ENCODE peak calls at places on chromosomes 11 and 22, in nine cellular contexts. F is NCI-H1092 treated with DMSO at 0.1 percent for 48 hours; H is gastrocnemius medialis; L is transverse colon; X is HFFc6; Q is GM10248; A is Caki2; J is HT-29; I is activated effector memory CD4-positive, alpha-beta T cell treated with Interleukin-2 at 50 U/mL for 16 hours. U is an unnamed sample.

GRCh38 chr11:79237676-79238075 is 203.2 kb downstream of the TENM4 start:
- DNase-seq in L (no peak), J (no peak), Q (no peak), I (no peak), F (no peak), X (peak; percentile 73), A (no peak), H (no peak), U (no peak)

GRCh38 chr11:123478352-123478986 is 48.4 kb downstream of the GRAMD1B start:
- DNase-seq in J (peak; percentile 85), H (peak; percentile 36), Q (peak; percentile 53), X (peak; percentile 82), I (peak; percentile 8), F (peak; percentile 94), L (peak; percentile 42), A (peak; percentile 59), U (peak; percentile 74)

GRCh38 chr11:116335078-116335477 is 437.7 kb downstream of the BUD13 start:
- DNase-seq in H (no peak), F (no peak), Q (no peak), J (no peak), L (no peak), X (no peak), A (no peak), I (no peak), U (no peak)

GRCh38 chr11:68584097-68584496 is 100.2 kb upstream of the GAL start:
- DNase-seq in I (peak; percentile 18), J (peak; percentile 62), H (peak; percentile 36), L (peak; percentile 40), F (no peak), Q (peak; percentile 53), X (no peak), A (no peak), U (peak; percentile 57)

GRCh38 chr11:73464347-73464746 is 88.1 kb downstream of the RELT start:
- DNase-seq in A (no peak), I (no peak), L (no peak), H (no peak), X (no peak), F (no peak), Q (no peak), J (no peak), U (no peak)

GRCh38 chr11:63764712-63765631 is 3.6 kb downstream of the ZFTA start:
- DNase-seq in Q (no peak), F (no peak), X (no peak), J (peak; percentile 88), A (no peak), I (no peak), H (no peak), L (peak; percentile 68), U (no peak)

GRCh38 chr11:102613455-102613854 is 11.7 kb downstream of the MMP20 start:
- DNase-seq in J (no peak), H (no peak), Q (no peak), I (no peak), F (no peak), L (no peak), A (no peak), X (no peak), U (no peak)

GRCh38 chr22:29985912-29986311 is 94.4 kb upstream of the HORMAD2 start:
- DNase-seq in Q (no peak), F (no peak), H (no peak), L (no peak), J (no peak), I (no peak), X (no peak), A (no peak), U (no peak)

GRCh38 chr11:34501500-34501899 is 12.1 kb downstream of the ELF5 start:
- DNase-seq in X (peak; percentile 73), A (no peak), J (no peak), H (peak; percentile 25), F (no peak), Q (no peak), L (no peak), I (no peak), U (peak; percentile 91)

GRCh38 chr11:110747531-110747930 is 35.3 kb upstream of the ARHGAP20 start:
- DNase-seq in F (no peak), A (no peak), J (no peak), L (no peak), I (no peak), H (no peak), X (no peak), Q (no peak), U (no peak)

GRCh38 chr22:30881361-30882180 is 87.0 kb downstream of the MORC2 start:
- DNase-seq in Q (no peak), H (no peak), X (no peak), A (no peak), F (no peak), I (no peak), J (no peak), L (no peak), U (no peak)

GRCh38 chr22:38923463-38924196 is 33.8 kb upstream of the APOBEC3A start:
- DNase-seq in Q (no peak), A (peak; percentile 97), F (no peak), H (peak; percentile 81), I (no peak), X (peak; percentile 59), L (peak; percentile 77), J (peak; percentile 74), U (peak; percentile 95)

GRCh38 chr11:15714641-15715399 is 600.1 kb downstream of the INSC start:
- DNase-seq in F (peak; percentile 98), L (no peak), Q (no peak), X (no peak), H (no peak), J (no peak), A (no peak), I (no peak), U (no peak)

GRCh38 chr22:27340047-27340446 is 461.5 kb downstream of the MN1 start:
- DNase-seq in J (no peak), F (no peak), Q (no peak), L (no peak), A (no peak), I (no peak), H (no peak), X (no peak), U (no peak)

GRCh38 chr22:43272301-43272700 is 70.9 kb downstream of the SCUBE1 start:
- DNase-seq in A (no peak), I (no peak), X (peak; percentile 9), F (no peak), J (no peak), L (no peak), Q (no peak), H (no peak), U (no peak)

GRCh38 chr11:133443361-133443760 is 88.9 kb downstream of the OPCML start:
- DNase-seq in X (no peak), L (no peak), J (no peak), F (no peak), Q (no peak), I (no peak), A (no peak), H (no peak), U (no peak)

GRCh38 chr11:6438979-6439571 is 1.7 kb downstream of the HPX start:
- DNase-seq in J (peak; percentile 83), L (peak; percentile 62), I (no peak), X (peak; percentile 55), H (peak; percentile 29), F (peak; percentile 55), A (peak; percentile 32), Q (no peak), U (peak; percentile 63)

GRCh38 chr11:92269841-92270240 is 45.2 kb downstream of the FAT3 start:
- DNase-seq in J (no peak), X (no peak), H (no peak), L (no peak), Q (no peak), F (no peak), A (no peak), I (no peak), U (no peak)

GRCh38 chr11:121293276-121293569 is 652 bp downstream of the SC5D start:
- DNase-seq in J (no peak), H (no peak), L (no peak), X (peak; percentile 13), I (no peak), Q (no peak), F (no peak), A (no peak), U (no peak)

GRCh38 chr11:1829039-1829820 is 5.6 kb upstream of the SYT8 start:
- DNase-seq in F (no peak), L (no peak), H (no peak), A (peak; percentile 58), Q (no peak), J (peak; percentile 73), I (no peak), X (peak; percentile 58), U (peak; percentile 78)

GRCh38 chr22:46774456-46775363 is 12.3 kb downstream of the TBC1D22A start:
- DNase-seq in X (no peak), F (no peak), A (no peak), L (no peak), J (peak; percentile 12), Q (peak; percentile 51), H (no peak), I (peak; percentile 26), U (no peak)

GRCh38 chr11:36558511-36559413 is 9.0 kb upstream of the RAG1 start:
- DNase-seq in X (no peak), H (no peak), I (no peak), F (no peak), L (no peak), A (no peak), J (no peak), Q (peak; percentile 35), U (no peak)

GRCh38 chr11:503179-503981 is 3.7 kb downstream of the RNH1 start:
- DNase-seq in I (no peak), A (no peak), X (no peak), J (no peak), L (peak; percentile 54), F (no peak), H (peak; percentile 71), Q (peak; percentile 69), U (no peak)

GRCh38 chr11:134957540-134958335 is 545.7 kb upstream of the B3GAT1 start:
- DNase-seq in Q (no peak), X (no peak), H (no peak), J (no peak), I (no peak), F (no peak), L (no peak), A (no peak), U (no peak)

GRCh38 chr11:57793711-57794110 is 32.1 kb downstream of the CTNND1 start:
- DNase-seq in H (no peak), J (no peak), F (no peak), I (no peak), L (no peak), X (no peak), A (no peak), Q (no peak), U (no peak)

GRCh38 chr11:58301576-58301975 is 33.5 kb upstream of the OR10W1 start:
- DNase-seq in F (no peak), L (no peak), A (no peak), H (no peak), X (peak; percentile 95), J (no peak), I (no peak), Q (no peak), U (no peak)

GRCh38 chr11:96112192-96113099 is 188.5 kb upstream of the MTMR2 start:
- DNase-seq in A (no peak), Q (peak; percentile 60), L (no peak), X (no peak), H (no peak), I (no peak), F (no peak), J (peak; percentile 49), U (no peak)

GRCh38 chr11:119910056-119910455 is 181.1 kb upstream of the NECTIN1 start:
- DNase-seq in L (peak; percentile 74), J (no peak), A (no peak), Q (no peak), X (no peak), H (no peak), F (no peak), I (no peak), U (no peak)

GRCh38 chr11:12239396-12240298 is 129.3 kb downstream of the MICAL2 start:
- DNase-seq in I (no peak), A (no peak), X (no peak), H (no peak), L (no peak), F (peak; percentile 48), Q (no peak), J (peak; percentile 50), U (peak; percentile 3)

GRCh38 chr11:29447821-29448220 is 569.0 kb downstream of the KCNA4 start:
- DNase-seq in H (no peak), J (no peak), Q (no peak), F (no peak), A (no peak), X (no peak), I (no peak), L (no peak), U (no peak)

GRCh38 chr11:122804796-122805195 is 33.5 kb upstream of the CRTAM start:
- DNase-seq in H (no peak), L (no peak), I (no peak), X (peak; percentile 37), J (no peak), F (no peak), A (no peak), Q (no peak), U (no peak)

U was measured in ACHN.